ENCODE peak calls at places on chromosome 13, in five cellular contexts. U is stimulated activated CD4-positive, alpha-beta T cell treated with anti-CD3 and anti-CD28 coated beads, Interleukin-1b, Interleukin-23, amount 100 ng/mL, for 24 hours; Q is left ventricle myocardium superior; J is hippocampal formation; G is cardiac fibroblast. K is an unnamed sample.

GRCh38 chr13:60453490-60453889 is 56.5 kb downstream of the TDRD3 start:
- DNase-seq in U (no peak), Q (no peak), J (no peak), G (peak; percentile 25), K (no peak)

GRCh38 chr13:30880151-30880551 is 25.9 kb upstream of the MEDAG start:
- DNase-seq in U (no peak), Q (no peak), J (no peak), G (peak; percentile 64), K (no peak)

GRCh38 chr13:41222259-41222852 is 28.0 kb upstream of the KBTBD7 start:
- DNase-seq in U (peak; percentile 36), Q (no peak), J (peak; percentile 44), G (peak; percentile 75), K (no peak)

GRCh38 chr13:44116562-44117315 is 237.0 kb downstream of the LACC1 start:
- DNase-seq in U (no peak), Q (no peak), J (no peak), G (peak; percentile 8), K (no peak)

GRCh38 chr13:75929074-75929473 is 292.9 kb downstream of the LMO7 start:
- DNase-seq in U (no peak), Q (no peak), J (no peak), G (no peak), K (no peak)

GRCh38 chr13:98959299-98959698 is 18.6 kb downstream of the DOCK9 start:
- DNase-seq in U (no peak), Q (no peak), J (no peak), G (no peak), K (no peak)

GRCh38 chr13:37202264-37202663 is 96.8 kb upstream of the CSNK1A1L start:
- DNase-seq in U (no peak), Q (no peak), J (no peak), G (no peak), K (no peak)

GRCh38 chr13:33110386-33110712 is 94.1 kb downstream of the KL start:
- DNase-seq in U (no peak), Q (no peak), J (no peak), G (no peak), K (no peak)

GRCh38 chr13:30464496-30465351 is 1.0 kb downstream of the HMGB1 start:
- DNase-seq in U (peak; percentile 62), Q (peak; percentile 88), J (peak; percentile 76), G (peak; percentile 69), K (no peak)

GRCh38 chr13:60887711-60888110 is 490.7 kb downstream of the TDRD3 start:
- DNase-seq in U (no peak), Q (no peak), J (no peak), G (peak; percentile 2), K (no peak)

GRCh38 chr13:24899601-24900000 is 135.6 kb downstream of the RNF17 start:
- DNase-seq in U (no peak), Q (no peak), J (no peak), G (peak; percentile 3), K (no peak)

GRCh38 chr13:98909016-98909415 is 68.8 kb downstream of the DOCK9 start:
- DNase-seq in U (no peak), Q (no peak), J (no peak), G (peak; percentile 75), K (no peak)

GRCh38 chr13:27177852-27178251 is 6.2 kb upstream of the USP12 start:
- DNase-seq in U (no peak), Q (no peak), J (no peak), G (no peak), K (no peak)

GRCh38 chr13:102235689-102236088 is 166.2 kb downstream of the FGF14 start:
- DNase-seq in U (no peak), Q (no peak), J (no peak), G (no peak), K (no peak)

GRCh38 chr13:83498486-83499190 is 383.6 kb downstream of the SLITRK1 start:
- DNase-seq in U (no peak), Q (no peak), J (no peak), G (peak; percentile 36), K (no peak)

GRCh38 chr13:54637377-54637776 is 1608.8 kb downstream of the OLFM4 start:
- DNase-seq in U (no peak), Q (no peak), J (no peak), G (peak; percentile 13), K (no peak)

GRCh38 chr13:91406619-91407018 is 8.2 kb downstream of the GPC5 start:
- DNase-seq in U (no peak), Q (peak; percentile 13), J (no peak), G (peak; percentile 65), K (peak; percentile 37)

GRCh38 chr13:73608731-73609485 is 525.3 kb downstream of the KLF12 start:
- DNase-seq in U (no peak), Q (no peak), J (no peak), G (no peak), K (no peak)

GRCh38 chr13:24864579-24864978 is 100.6 kb downstream of the RNF17 start:
- DNase-seq in U (no peak), Q (no peak), J (no peak), G (no peak), K (no peak)

GRCh38 chr13:73610799-73611592 is 523.2 kb downstream of the KLF12 start:
- DNase-seq in U (no peak), Q (no peak), J (no peak), G (no peak), K (no peak)

GRCh38 chr13:50474094-50474654 is 369.3 kb downstream of the DLEU7 start:
- DNase-seq in U (no peak), Q (no peak), J (no peak), G (peak; percentile 59), K (no peak)

GRCh38 chr13:21619633-21620220 is 15.8 kb upstream of the MICU2 start:
- DNase-seq in U (no peak), Q (no peak), J (no peak), G (no peak), K (no peak)

GRCh38 chr13:85586422-85586831 is 212.8 kb downstream of the SLITRK6 start:
- DNase-seq in U (no peak), Q (no peak), J (no peak), G (peak; percentile 32), K (no peak)

GRCh38 chr13:112885782-112886268 is 83.2 kb upstream of the MCF2L start:
- DNase-seq in U (no peak), Q (peak; percentile 90), J (no peak), G (peak; percentile 84), K (no peak)

GRCh38 chr13:113921763-113922162 is 52.1 kb downstream of the C13orf46 start:
- DNase-seq in U (no peak), Q (no peak), J (no peak), G (no peak), K (no peak)

GRCh38 chr13:109163052-109163413 is 533.6 kb downstream of the MYO16 start:
- DNase-seq in U (no peak), Q (no peak), J (no peak), G (no peak), K (no peak)

GRCh38 chr13:23018143-23018542 is 162.6 kb upstream of the SGCG start:
- DNase-seq in U (no peak), Q (no peak), J (no peak), G (no peak), K (no peak)

GRCh38 chr13:87536499-87536898 is 134.7 kb upstream of the SLITRK5 start:
- DNase-seq in U (no peak), Q (no peak), J (no peak), G (no peak), K (no peak)

K was measured in GM12864.